ENCODE peak calls at places on chromosome 18, in seven cellular contexts. E, B, I, F, S, L and M are unnamed samples.
A peak's percentile ranks its signal among the peaks of the same experiment; 100 is the strongest.

GRCh38 chr18:63040788-63041410 is 278.7 kb downstream of the BCL2 start:
- DNase-seq in E (no peak), B (no peak), I (no peak), F (no peak), S (no peak), L (no peak), M (no peak)

GRCh38 chr18:79875931-79876461 is 75.5 kb downstream of the SLC66A2 start:
- DNase-seq in E (no peak), B (no peak), I (no peak), F (no peak), S (no peak), L (no peak), M (no peak)

GRCh38 chr18:12033643-12034025 is 52.3 kb downstream of the IMPA2 start:
- DNase-seq in E (no peak), B (no peak), I (peak; percentile 61), F (no peak), S (no peak), L (no peak), M (no peak)

GRCh38 chr18:25076980-25077780 is 274.8 kb downstream of the ZNF521 start:
- DNase-seq in E (peak; percentile 50), B (no peak), I (peak; percentile 87), F (no peak), S (no peak), L (no peak), M (peak; percentile 43)

GRCh38 chr18:67432806-67433205 is 83.7 kb downstream of the DSEL start:
- DNase-seq in E (no peak), B (peak; percentile 63), I (no peak), F (no peak), S (no peak), L (no peak), M (no peak)

GRCh38 chr18:11327656-11328055 is 178.3 kb upstream of the PIEZO2 start:
- DNase-seq in E (no peak), B (peak; percentile 17), I (no peak), F (no peak), S (no peak), L (no peak), M (no peak)

GRCh38 chr18:10901329-10901728 is 248.0 kb downstream of the PIEZO2 start:
- DNase-seq in E (no peak), B (no peak), I (no peak), F (no peak), S (no peak), L (no peak), M (no peak)

GRCh38 chr18:12278153-12278764 is 24.1 kb downstream of the CIDEA start:
- DNase-seq in E (no peak), B (peak; percentile 13), I (peak; percentile 70), F (no peak), S (no peak), L (peak; percentile 65), M (no peak)

GRCh38 chr18:21453512-21453862 is 147.0 kb downstream of the ESCO1 start:
- DNase-seq in E (no peak), B (no peak), I (no peak), F (no peak), S (no peak), L (no peak), M (peak; percentile 77)

GRCh38 chr18:51137051-51137729 is 60.3 kb downstream of the MEX3C start:
- DNase-seq in E (no peak), B (no peak), I (peak; percentile 28), F (no peak), S (no peak), L (no peak), M (no peak)

GRCh38 chr18:73613706-73614340 is 533.8 kb downstream of the FBXO15 start:
- DNase-seq in E (no peak), B (peak; percentile 31), I (no peak), F (no peak), S (no peak), L (no peak), M (no peak)

GRCh38 chr18:69916412-69916811 is 31.3 kb downstream of the CD226 start:
- DNase-seq in E (no peak), B (peak; percentile 26), I (no peak), F (no peak), S (no peak), L (no peak), M (no peak)

GRCh38 chr18:78984941-78985784 is 5.5 kb downstream of the SALL3 start:
- DNase-seq in E (no peak), B (no peak), I (peak; percentile 98), F (no peak), S (no peak), L (peak; percentile 81), M (peak; percentile 10)

GRCh38 chr18:63532471-63532870 is 9.7 kb upstream of the SERPINB12 start:
- DNase-seq in E (no peak), B (no peak), I (no peak), F (no peak), S (no peak), L (no peak), M (no peak)

GRCh38 chr18:53771664-53772063 is 452.8 kb downstream of the MBD2 start:
- DNase-seq in E (no peak), B (no peak), I (no peak), F (no peak), S (no peak), L (no peak), M (no peak)

GRCh38 chr18:60812921-60813320 is 440.3 kb upstream of the MC4R start:
- DNase-seq in E (no peak), B (no peak), I (no peak), F (no peak), S (no peak), L (no peak), M (peak; percentile 1)

GRCh38 chr18:23521907-23522306 is 18.6 kb downstream of the RMC1 start:
- DNase-seq in E (no peak), B (no peak), I (no peak), F (no peak), S (no peak), L (no peak), M (no peak)

GRCh38 chr18:24868331-24868730 is 407.9 kb downstream of the HRH4 start:
- DNase-seq in E (no peak), B (peak; percentile 67), I (no peak), F (no peak), S (no peak), L (no peak), M (no peak)

GRCh38 chr18:34647251-34647650 is 62.8 kb upstream of the DTNA start:
- DNase-seq in E (no peak), B (no peak), I (peak; percentile 96), F (no peak), S (no peak), L (peak; percentile 82), M (no peak)

GRCh38 chr18:3799515-3799914 is 349.5 kb downstream of the TGIF1 start:
- DNase-seq in E (no peak), B (peak; percentile 31), I (peak; percentile 87), F (no peak), S (peak; percentile 55), L (no peak), M (no peak)

DNA sequence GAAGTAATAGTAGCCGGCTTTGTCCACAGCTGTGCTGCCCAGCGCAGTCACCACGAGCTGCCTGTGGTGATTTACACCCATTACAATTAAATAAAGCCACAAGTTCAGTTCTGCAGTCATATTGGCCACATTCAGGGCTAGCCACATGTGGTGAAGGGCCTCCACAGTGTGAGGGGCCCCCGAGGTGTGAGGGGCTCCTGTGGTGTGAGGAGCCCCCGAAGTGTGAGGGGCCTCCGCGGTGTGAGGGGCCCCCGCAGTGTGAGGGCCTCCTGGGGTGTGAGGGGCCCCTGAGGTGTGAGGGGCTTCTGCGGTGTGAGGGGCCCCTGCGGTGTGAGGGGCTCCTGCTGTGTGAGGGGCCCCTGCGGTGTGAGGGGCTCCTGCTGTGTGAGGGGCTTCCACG is 191.2 kb downstream of the CTIF start:
- DNase-seq in E (no peak), B (no peak), I (no peak), F (no peak), S (no peak), L (no peak), M (no peak)
- H3K23ac ChIP-seq in E (no peak overlapping the region), B (no peak overlapping the region), I (no peak overlapping the region), F (no peak overlapping the region), S (no peak overlapping the region), L (no peak overlapping the region), M (no peak overlapping the region)

GRCh38 chr18:77647472-77647871 is 397.8 kb downstream of the GALR1 start:
- DNase-seq in E (no peak), B (no peak), I (no peak), F (no peak), S (no peak), L (no peak), M (no peak)
- H3K23ac ChIP-seq in E (no peak overlapping the region), B (no peak overlapping the region), I (no peak overlapping the region), F (no peak overlapping the region), S (no peak overlapping the region), L (no peak overlapping the region), M (peak overlapping the region; percentile 69)

DNA sequence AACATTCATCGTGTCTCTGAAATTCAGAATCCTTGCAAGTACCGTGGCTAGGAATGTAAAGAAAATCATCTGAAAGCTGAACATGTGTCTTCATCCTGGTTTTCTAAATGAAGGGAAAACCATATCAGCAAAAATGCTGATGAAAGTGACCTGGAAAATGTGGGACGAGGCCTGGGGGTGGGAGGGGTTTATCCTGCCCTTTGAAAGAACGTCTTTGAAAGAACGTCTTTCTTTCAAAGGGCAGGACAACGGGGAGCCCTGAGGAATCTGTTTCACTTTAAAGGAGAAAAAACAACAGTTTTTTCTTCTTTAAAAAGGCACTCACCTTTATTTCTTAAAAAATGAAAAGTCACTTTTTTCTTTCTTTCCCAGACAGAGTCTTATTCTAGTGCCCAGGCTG is 185.2 kb downstream of the ALPK2 start:
- DNase-seq in E (peak; percentile 36), B (no peak), I (no peak), F (no peak), S (no peak), L (no peak), M (no peak)
- H3K23ac ChIP-seq in E (no peak overlapping the region), B (no peak overlapping the region), I (no peak overlapping the region), F (no peak overlapping the region), S (no peak overlapping the region), L (no peak overlapping the region), M (no peak overlapping the region)

DNA sequence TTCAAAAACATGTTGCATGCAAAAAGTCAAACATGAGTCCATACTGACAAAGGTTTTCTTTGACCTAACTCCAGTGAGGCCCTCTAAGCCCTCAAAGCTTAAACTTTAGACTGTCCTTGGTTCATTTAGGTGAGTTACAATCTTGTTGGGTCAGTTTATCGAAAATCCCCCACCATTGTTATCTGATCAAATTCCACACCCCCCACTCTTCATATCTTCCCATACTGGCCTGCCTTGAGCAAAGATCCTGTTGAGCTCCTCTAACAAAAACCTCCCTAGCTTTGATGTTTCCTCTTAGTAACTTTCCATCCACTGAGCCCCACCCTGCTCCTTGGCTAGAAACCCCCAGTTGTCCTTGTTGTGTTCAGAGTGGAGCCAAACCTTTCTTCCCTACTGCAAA is 193.7 kb downstream of the ARHGAP28 start:
- DNase-seq in E (no peak), B (no peak), I (no peak), F (no peak), S (no peak), L (no peak), M (no peak)
- H3K23ac ChIP-seq in E (no peak overlapping the region), B (no peak overlapping the region), I (no peak overlapping the region), F (no peak overlapping the region), S (no peak overlapping the region), L (no peak overlapping the region), M (no peak overlapping the region)